ENCODE peak calls at places on chromosomes 5 and 9, in nine cellular contexts. I, R, H, K, F, D, E, O and J are unnamed samples.

GRCh38 chr9:89513836-89514235 is 15.9 kb upstream of the SEMA4D start:
- DNase-seq in K (no peak), D (no peak), R (no peak), I (no peak), O (no peak), F (no peak), E (no peak), H (no peak), J (no peak)

GRCh38 chr5:110477923-110478322 is 248.5 kb downstream of the TMEM232 start:
- DNase-seq in D (no peak), E (no peak), O (no peak), I (no peak), F (no peak), K (no peak), H (no peak), R (no peak), J (no peak)

GRCh38 chr9:16652511-16653101 is 217.9 kb downstream of the BNC2 start:
- DNase-seq in F (no peak), O (no peak), H (no peak), D (no peak), I (no peak), E (no peak), K (no peak), R (no peak), J (no peak)

GRCh38 chr9:671997-672396 is 169.5 kb upstream of the DMRT1 start:
- DNase-seq in D (no peak), I (no peak), H (no peak), O (no peak), K (no peak), R (no peak), E (no peak), F (no peak), J (no peak)

GRCh38 chr9:109270971-109271900 is 49.6 kb downstream of the EPB41L4B start:
- DNase-seq in R (no peak), O (no peak), H (no peak), D (no peak), I (peak; percentile 73), E (no peak), F (no peak), K (no peak), J (no peak)

GRCh38 chr9:127187231-127187956 is 65.0 kb upstream of the ANGPTL2 start:
- DNase-seq in K (no peak), O (peak; percentile 80), H (peak; percentile 79), E (peak; percentile 79), I (peak; percentile 44), F (peak; percentile 94), D (peak; percentile 35), R (peak; percentile 55), J (no peak)

GRCh38 chr9:76883341-76883740 is 22.6 kb downstream of the PRUNE2 start:
- DNase-seq in R (no peak), E (no peak), F (no peak), H (no peak), K (no peak), I (no peak), O (no peak), D (no peak), J (no peak)

GRCh38 chr5:43042176-43042625 is 2.1 kb upstream of the ANXA2R start:
- DNase-seq in K (no peak), H (peak; percentile 61), D (peak; percentile 96), E (peak; percentile 71), R (peak; percentile 82), I (peak; percentile 76), F (peak; percentile 89), O (peak; percentile 78), J (peak; percentile 75)

GRCh38 chr9:4298255-4299005 is 1.4 kb downstream of the GLIS3 start:
- DNase-seq in H (no peak), I (peak; percentile 62), R (peak; percentile 66), O (peak; percentile 65), E (peak; percentile 34), D (no peak), F (peak; percentile 70), K (no peak), J (peak; percentile 63)

GRCh38 chr5:168424506-168425298 is 61.6 kb upstream of the RARS1 start:
- DNase-seq in R (peak; percentile 22), I (no peak), D (no peak), O (no peak), F (no peak), E (no peak), H (no peak), K (no peak), J (no peak)

GRCh38 chr9:114953917-114954316 is 23.5 kb upstream of the TNFSF8 start:
- DNase-seq in F (no peak), K (no peak), O (no peak), H (no peak), R (peak; percentile 40), D (no peak), E (no peak), I (no peak), J (no peak)

DNA sequence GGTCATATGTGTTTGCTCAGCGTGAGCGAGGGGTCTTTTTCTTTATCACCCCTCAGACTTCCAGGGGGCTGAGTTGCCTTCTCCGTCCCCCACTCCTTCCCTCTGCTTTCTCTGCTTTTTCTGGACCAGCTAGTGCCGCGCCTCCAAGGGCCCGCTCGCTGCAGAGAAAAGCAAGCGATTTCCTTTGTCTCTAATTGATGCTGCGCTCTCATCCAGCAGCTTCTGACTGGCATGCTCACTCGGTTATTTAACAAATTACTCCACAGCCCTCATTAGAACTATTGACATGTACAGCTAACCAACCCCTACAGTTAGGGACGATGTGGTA is 288.0 kb downstream of the ELAVL2 start:
- DNase-seq in O (no peak), E (no peak), H (no peak), F (no peak), D (no peak), R (no peak), I (no peak), K (no peak), J (no peak)
- H3K4me3 ChIP-seq in O (no peak overlapping the region), E (no peak overlapping the region), H (no peak overlapping the region), F (no peak overlapping the region), D (no peak overlapping the region), R (no peak overlapping the region), I (no peak overlapping the region), K (no peak overlapping the region), J (no peak overlapping the region)

DNA sequence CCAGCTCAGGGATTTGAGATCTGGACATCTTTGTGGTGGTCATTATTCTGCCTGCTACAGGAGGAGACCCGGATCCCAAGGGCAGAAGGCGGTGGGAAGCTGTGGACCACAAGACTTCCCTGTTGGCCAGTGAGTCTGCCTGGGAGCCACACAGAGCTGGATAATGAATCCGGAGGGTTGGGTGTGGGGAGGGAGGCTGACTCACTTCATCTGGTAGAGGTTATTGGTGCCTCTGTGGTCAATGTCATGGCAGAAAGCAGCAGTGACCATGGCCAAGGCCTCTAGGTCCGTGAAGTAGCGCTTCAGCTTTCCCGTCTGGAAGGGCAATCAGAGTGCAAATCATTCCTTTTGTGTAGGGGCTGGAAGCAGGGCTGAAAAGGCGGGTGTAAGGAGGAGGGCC is 58.5 kb downstream of the PDE6A start:
- DNase-seq in R (no peak), E (no peak), D (no peak), F (no peak), O (no peak), I (no peak), K (no peak), H (no peak), J (no peak)
- TF ChIP-seq POLR2A in R (no peak), E (no peak), D (no peak), F (no peak), O (no peak), I (no peak), K (no peak), H (no peak), J (no peak)

GRCh38 chr9:14912849-14913248 is 2.6 kb upstream of the FREM1 start:
- DNase-seq in K (no peak), F (no peak), H (no peak), R (no peak), D (no peak), I (no peak), O (no peak), E (no peak), J (no peak)

GRCh38 chr9:14908221-14909206 is 1.7 kb downstream of the FREM1 start:
- DNase-seq in I (peak; percentile 65), O (no peak), H (no peak), K (peak; percentile 8), E (no peak), F (no peak), D (no peak), R (no peak), J (no peak)

GRCh38 chr9:14909631-14910177 is 524 bp downstream of the FREM1 start:
- DNase-seq in E (no peak), D (no peak), R (no peak), H (no peak), K (no peak), I (no peak), F (no peak), O (no peak), J (no peak)

GRCh38 chr9:14911046-14911445 is 818 bp upstream of the FREM1 start:
- DNase-seq in R (no peak), F (no peak), K (no peak), D (no peak), I (no peak), H (no peak), O (no peak), E (no peak), J (no peak)

GRCh38 chr9:14910178-14910805 is at the start of gene FREM1:
- DNase-seq in H (no peak), R (no peak), O (peak; percentile 62), D (no peak), F (peak; percentile 80), E (peak; percentile 56), K (no peak), I (peak; percentile 54), J (no peak)
- H3K4me3 ChIP-seq in H (no peak within 1 kb of the TSS), R (no peak within 1 kb of the TSS), O (peak within 1 kb of the TSS; percentile 43), D (peak within 1 kb of the TSS; percentile 8), F (peak within 1 kb of the TSS; percentile 40), E (peak within 1 kb of the TSS; percentile 28), K (no peak within 1 kb of the TSS), I (no peak within 1 kb of the TSS), J (no peak within 1 kb of the TSS)

GRCh38 chr9:136543830-136544548 is 1.9 kb downstream of the NOTCH1 start:
- DNase-seq in E (no peak), H (no peak), F (peak; percentile 85), I (peak; percentile 74), D (peak; percentile 88), O (no peak), K (no peak), R (no peak), J (peak; percentile 77)
- TF ChIP-seq POLR2A in E (no peak), H (no peak), F (no peak), I (peak; percentile 31), D (no peak), O (no peak), K (no peak), R (no peak), J (no peak)

GRCh38 chr5:16934123-16934522 is 2.0 kb downstream of the MYO10 start:
- DNase-seq in I (peak; percentile 78), K (no peak), D (peak; percentile 80), E (peak; percentile 48), F (peak; percentile 69), R (peak; percentile 80), H (peak; percentile 65), O (peak; percentile 81), J (peak; percentile 52)
- H3K4me3 ChIP-seq in I (peak overlapping the region; percentile 96), K (no peak overlapping the region), D (peak overlapping the region; percentile 85), E (peak overlapping the region; percentile 71), F (peak overlapping the region; percentile 58), R (peak overlapping the region; percentile 89), H (no peak overlapping the region), O (peak overlapping the region; percentile 56), J (peak overlapping the region; percentile 66)

DNA sequence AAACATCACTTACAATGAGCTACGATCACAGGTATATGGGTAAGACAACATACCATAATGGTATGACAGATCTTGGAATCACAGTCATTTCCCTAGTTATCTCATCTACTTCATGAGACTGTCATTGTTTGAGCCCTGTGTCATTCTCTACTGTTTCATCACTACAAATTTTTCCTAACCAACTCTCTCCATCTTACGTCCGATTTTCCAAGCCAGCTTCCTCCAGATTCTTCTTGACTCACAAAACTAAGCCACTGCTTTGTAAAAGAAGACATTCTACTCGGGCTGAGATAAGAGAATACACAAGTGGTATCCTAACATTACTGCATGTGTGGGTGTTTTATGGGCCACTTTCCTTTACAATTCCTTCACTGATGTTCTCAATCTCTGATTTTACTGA is 49.6 kb downstream of the SERINC5 start:
- DNase-seq in I (no peak), K (no peak), H (no peak), R (no peak), O (no peak), F (no peak), D (no peak), E (no peak), J (no peak)
- TF ChIP-seq POLR2A in I (no peak), K (no peak), H (no peak), R (no peak), O (no peak), F (no peak), D (no peak), E (no peak), J (no peak)